ENCODE peak calls at places on chromosomes 6 and 20, in nine cellular contexts. V, D, P, Q, Y, J, H, G and C are unnamed samples.
A peak's percentile ranks its signal among the peaks of the same experiment; 100 is the strongest.

GRCh38 chr6:10792101-10792500 is 44.5 kb downstream of the TMEM14B start:
- DNase-seq in V (no peak), D (no peak), P (no peak), Q (no peak), Y (no peak), J (no peak), H (no peak), G (no peak), C (no peak)

GRCh38 chr20:32737371-32738223 is 5.7 kb downstream of the COMMD7 start:
- DNase-seq in V (no peak), D (peak; percentile 60), P (no peak), Q (no peak), Y (no peak), J (peak; percentile 70), H (peak; percentile 87), G (peak; percentile 81), C (no peak)

GRCh38 chr20:38209736-38210405 is 44.8 kb upstream of the TGM2 start:
- DNase-seq in V (no peak), D (no peak), P (no peak), Q (no peak), Y (no peak), J (no peak), H (no peak), G (no peak), C (no peak)

GRCh38 chr20:58239216-58239615 is 10.8 kb upstream of the ANKRD60 start:
- DNase-seq in V (no peak), D (no peak), P (no peak), Q (no peak), Y (no peak), J (no peak), H (no peak), G (no peak), C (no peak)

GRCh38 chr20:1664911-1665310 is 7.3 kb upstream of the SIRPG start:
- DNase-seq in V (no peak), D (no peak), P (no peak), Q (no peak), Y (no peak), J (no peak), H (no peak), G (no peak), C (no peak)

GRCh38 chr6:70672549-70672948 is 4.9 kb downstream of the SMAP1 start:
- DNase-seq in V (no peak), D (no peak), P (no peak), Q (no peak), Y (no peak), J (no peak), H (no peak), G (no peak), C (no peak)

GRCh38 chr6:111662192-111662793 is 56.6 kb upstream of the TRAF3IP2 start:
- DNase-seq in V (no peak), D (no peak), P (no peak), Q (peak; percentile 84), Y (no peak), J (no peak), H (no peak), G (no peak), C (no peak)

GRCh38 chr6:122736606-122737005 is 42.9 kb upstream of the FABP7 start:
- DNase-seq in V (no peak), D (no peak), P (no peak), Q (peak; percentile 74), Y (no peak), J (no peak), H (no peak), G (no peak), C (no peak)

GRCh38 chr6:148217051-148217450 is 125.6 kb upstream of the SASH1 start:
- DNase-seq in V (no peak), D (no peak), P (no peak), Q (no peak), Y (no peak), J (no peak), H (no peak), G (no peak), C (no peak)

GRCh38 chr20:19786311-19786710 is 28.3 kb downstream of the RIN2 start:
- DNase-seq in V (peak; percentile 36), D (peak; percentile 87), P (no peak), Q (no peak), Y (no peak), J (peak; percentile 81), H (peak; percentile 93), G (peak; percentile 98), C (no peak)

GRCh38 chr6:141641951-141642350 is 490.8 kb upstream of the GJE1 start:
- DNase-seq in V (no peak), D (no peak), P (no peak), Q (no peak), Y (no peak), J (no peak), H (no peak), G (no peak), C (no peak)

GRCh38 chr6:141635621-141636020 is 497.1 kb upstream of the GJE1 start:
- DNase-seq in V (no peak), D (no peak), P (no peak), Q (no peak), Y (no peak), J (no peak), H (no peak), G (no peak), C (no peak)

GRCh38 chr6:141641406-141641805 is 491.3 kb upstream of the GJE1 start:
- DNase-seq in V (no peak), D (no peak), P (no peak), Q (no peak), Y (no peak), J (no peak), H (no peak), G (no peak), C (no peak)
- TF ChIP-seq CTCF in V (no peak), D (peak; percentile 5), P (no peak), Q (peak; percentile 18), Y (no peak), J (peak; percentile 62), H (no peak), G (no peak), C (peak; percentile 71)

GRCh38 chr6:149922642-149923326 is at the start of gene RAET1G:
- DNase-seq in V (peak; percentile 91), D (peak; percentile 61), P (peak; percentile 94), Q (peak; percentile 45), Y (peak; percentile 79), J (peak; percentile 88), H (peak; percentile 96), G (peak; percentile 90), C (peak; percentile 93)
- TF ChIP-seq CTCF in V (no peak), D (no peak), P (no peak), Q (no peak), Y (no peak), J (peak; percentile 14), H (no peak), G (no peak), C (no peak)

GRCh38 chr6:4270001-4270400 is 134.6 kb upstream of the ECI2 start:
- DNase-seq in V (no peak), D (no peak), P (no peak), Q (no peak), Y (no peak), J (no peak), H (no peak), G (no peak), C (no peak)

GRCh38 chr6:4272996-4273395 is 137.6 kb upstream of the ECI2 start:
- DNase-seq in V (no peak), D (no peak), P (no peak), Q (no peak), Y (no peak), J (no peak), H (no peak), G (no peak), C (no peak)

GRCh38 chr6:4271761-4272505 is 136.6 kb upstream of the ECI2 start:
- DNase-seq in V (no peak), D (no peak), P (no peak), Q (no peak), Y (no peak), J (no peak), H (no peak), G (peak; percentile 24), C (no peak)

GRCh38 chr6:4268171-4268570 is 132.8 kb upstream of the ECI2 start:
- DNase-seq in V (no peak), D (no peak), P (no peak), Q (no peak), Y (no peak), J (no peak), H (no peak), G (no peak), C (no peak)

GRCh38 chr6:4270799-4271198 is 135.4 kb upstream of the ECI2 start:
- DNase-seq in V (no peak), D (no peak), P (no peak), Q (no peak), Y (no peak), J (peak; percentile 28), H (peak; percentile 68), G (peak; percentile 45), C (no peak)
- TF ChIP-seq CTCF in V (no peak), D (no peak), P (no peak), Q (no peak), Y (no peak), J (no peak), H (no peak), G (no peak), C (no peak)

GRCh38 chr6:150876598-150876997 is 11.1 kb downstream of the MTHFD1L start:
- DNase-seq in V (no peak), D (no peak), P (peak; percentile 74), Q (peak; percentile 97), Y (peak; percentile 33), J (no peak), H (peak; percentile 27), G (peak; percentile 62), C (no peak)
- TF ChIP-seq CTCF in V (peak; percentile 21), D (no peak), P (no peak), Q (peak; percentile 46), Y (no peak), J (no peak), H (no peak), G (peak; percentile 21), C (peak; percentile 10)

GRCh38 chr20:23118766-23119165 is 32.6 kb upstream of the CD93 start:
- DNase-seq in V (no peak), D (no peak), P (no peak), Q (no peak), Y (no peak), J (no peak), H (no peak), G (no peak), C (no peak)

GRCh38 chr20:23121766-23122095 is 35.6 kb upstream of the CD93 start:
- DNase-seq in V (no peak), D (no peak), P (no peak), Q (no peak), Y (no peak), J (no peak), H (no peak), G (no peak), C (no peak)

GRCh38 chr20:23119456-23120216 is 33.5 kb upstream of the CD93 start:
- DNase-seq in V (no peak), D (no peak), P (no peak), Q (no peak), Y (no peak), J (no peak), H (no peak), G (no peak), C (no peak)

GRCh38 chr20:23120936-23121765 is 35.0 kb upstream of the CD93 start:
- DNase-seq in V (no peak), D (no peak), P (no peak), Q (no peak), Y (no peak), J (no peak), H (no peak), G (peak; percentile 8), C (no peak)

DNA sequence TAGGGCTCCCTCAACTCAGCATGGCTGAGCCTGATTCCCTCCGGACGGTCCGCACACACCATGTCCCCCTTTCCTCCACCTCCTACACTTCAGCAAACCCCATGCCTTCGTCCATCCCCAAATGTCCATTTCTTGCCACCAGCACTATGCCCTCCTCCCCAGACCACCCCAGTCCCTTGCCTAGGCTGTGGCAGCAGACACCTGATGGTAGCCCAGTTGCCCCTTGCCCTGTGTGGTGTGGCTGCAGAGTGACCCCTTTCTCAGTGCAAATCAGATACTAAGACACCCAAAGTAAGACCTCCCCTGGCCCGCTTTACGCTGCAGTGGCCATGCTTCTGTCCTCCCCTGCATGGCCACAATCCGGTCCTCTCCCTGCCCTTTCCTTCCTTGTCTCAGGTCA is 34.1 kb upstream of the CD93 start:
- DNase-seq in V (no peak), D (no peak), P (no peak), Q (no peak), Y (no peak), J (no peak), H (no peak), G (no peak), C (no peak)
- TF ChIP-seq CTCF in V (no peak), D (no peak), P (no peak), Q (no peak), Y (no peak), J (no peak), H (no peak), G (no peak), C (no peak)